ENCODE peak calls at places on chromosomes 1 and 21, in four cellular contexts. Q, G, V and F are unnamed samples.
A peak's percentile ranks its signal among the peaks of the same experiment; 100 is the strongest.

GRCh38 chr1:185871627-185872150 is 137.5 kb downstream of the HMCN1 start:
- DNase-seq in Q (no peak), V (no peak), G (no peak), F (no peak)

GRCh38 chr1:31306278-31306677 is 9.4 kb downstream of the ZCCHC17 start:
- DNase-seq in G (no peak), Q (no peak), V (no peak), F (no peak)

GRCh38 chr1:118785246-118785645 is 202.9 kb downstream of the TBX15 start:
- DNase-seq in G (no peak), Q (no peak), V (no peak), F (no peak)

GRCh38 chr1:206930210-206930798 is 8.6 kb upstream of the FCMR start:
- DNase-seq in Q (no peak), V (peak; percentile 96), G (no peak), F (no peak)

GRCh38 chr1:178061632-178062031 is 32.3 kb upstream of the RASAL2 start:
- DNase-seq in G (no peak), Q (no peak), V (no peak), F (no peak)

GRCh38 chr1:159439422-159439821 is at the start of gene OR10J1:
- DNase-seq in Q (no peak), V (no peak), G (no peak), F (no peak)

GRCh38 chr1:11749203-11749689 is 12.7 kb upstream of the C1orf167 start:
- DNase-seq in Q (peak; percentile 94), G (peak; percentile 44), V (no peak), F (peak; percentile 59)

GRCh38 chr1:205690122-205690756 is 9.9 kb upstream of the SLC45A3 start:
- DNase-seq in G (no peak), V (no peak), Q (no peak), F (no peak)

GRCh38 chr21:28885853-28886177 is 106.9 kb downstream of the LTN1 start:
- DNase-seq in V (no peak), Q (no peak), G (no peak), F (no peak)

GRCh38 chr21:30116474-30116873 is 50.1 kb downstream of the CLDN17 start:
- DNase-seq in Q (no peak), G (no peak), V (no peak), F (no peak)

GRCh38 chr1:181112071-181112929 is 23.8 kb downstream of the IER5 start:
- DNase-seq in G (peak; percentile 97), Q (peak; percentile 70), V (no peak), F (peak; percentile 99)

GRCh38 chr1:61389926-61390845 is 307.8 kb downstream of the NFIA start:
- DNase-seq in G (no peak), V (no peak), Q (no peak), F (no peak)

GRCh38 chr1:109277434-109278204 is 5.3 kb downstream of the PSRC1 start:
- DNase-seq in V (peak; percentile 54), G (peak; percentile 86), Q (peak; percentile 93), F (peak; percentile 64)

GRCh38 chr1:183363967-183364366 is 54.2 kb downstream of the NMNAT2 start:
- DNase-seq in G (no peak), Q (no peak), V (no peak), F (no peak)

GRCh38 chr1:54977938-54978337 is 2.5 kb upstream of the TMEM61 start:
- DNase-seq in Q (no peak), G (no peak), V (no peak), F (no peak)

GRCh38 chr21:46139686-46140085 is 15.7 kb downstream of the FTCD start:
- DNase-seq in G (no peak), Q (no peak), V (no peak), F (no peak)

GRCh38 chr1:186828612-186829542 is at the start of gene PLA2G4A:
- DNase-seq in G (no peak), V (no peak), Q (no peak), F (peak; percentile 64)

GRCh38 chr1:9687120-9687875 is 35.8 kb downstream of the PIK3CD start:
- DNase-seq in Q (peak; percentile 96), V (no peak), G (peak; percentile 46), F (peak; percentile 57)

GRCh38 chr1:221416723-221417122 is 325.2 kb downstream of the DUSP10 start:
- DNase-seq in V (no peak), Q (no peak), G (no peak), F (no peak)

GRCh38 chr1:105909811-105910210 is 1146.7 kb upstream of the PRMT6 start:
- DNase-seq in Q (no peak), V (no peak), G (no peak), F (no peak)

GRCh38 chr1:33331444-33332356 is 10.8 kb upstream of the A3GALT2 start:
- DNase-seq in G (no peak), Q (no peak), V (no peak), F (no peak)

GRCh38 chr1:7506677-7507619 is 264.1 kb upstream of the VAMP3 start:
- DNase-seq in G (no peak), Q (no peak), V (no peak), F (no peak)

GRCh38 chr1:210397681-210398080 is 69.0 kb downstream of the HHAT start:
- DNase-seq in Q (no peak), G (no peak), V (no peak), F (no peak)
- TF ChIP-seq RFX5 in Q (no peak), G (no peak), V (no peak), F (no peak)

DNA sequence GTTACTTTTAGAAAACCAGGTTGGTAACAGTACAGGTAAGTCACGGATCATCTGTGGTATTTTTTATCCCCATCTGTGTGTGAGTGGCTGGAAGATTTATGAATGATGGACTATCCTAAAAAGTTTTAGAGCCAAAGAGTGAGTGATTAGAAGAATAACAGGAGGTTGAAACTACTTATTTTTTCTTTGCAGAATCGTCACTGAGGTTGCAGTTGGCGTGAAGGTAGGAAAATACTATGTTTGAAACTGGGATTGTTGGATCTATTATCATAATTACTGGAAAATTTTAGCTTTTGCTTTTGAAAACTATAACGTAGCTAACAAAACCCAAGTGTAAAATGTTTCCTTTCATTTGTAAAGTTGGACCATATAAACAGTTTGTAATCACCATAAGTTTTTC is 1.8 kb downstream of the PTBP2 start:
- DNase-seq in G (no peak), Q (no peak), V (no peak), F (no peak)
- TF ChIP-seq MYC in G (no peak), Q (no peak), V (no peak), F (no peak)

DNA sequence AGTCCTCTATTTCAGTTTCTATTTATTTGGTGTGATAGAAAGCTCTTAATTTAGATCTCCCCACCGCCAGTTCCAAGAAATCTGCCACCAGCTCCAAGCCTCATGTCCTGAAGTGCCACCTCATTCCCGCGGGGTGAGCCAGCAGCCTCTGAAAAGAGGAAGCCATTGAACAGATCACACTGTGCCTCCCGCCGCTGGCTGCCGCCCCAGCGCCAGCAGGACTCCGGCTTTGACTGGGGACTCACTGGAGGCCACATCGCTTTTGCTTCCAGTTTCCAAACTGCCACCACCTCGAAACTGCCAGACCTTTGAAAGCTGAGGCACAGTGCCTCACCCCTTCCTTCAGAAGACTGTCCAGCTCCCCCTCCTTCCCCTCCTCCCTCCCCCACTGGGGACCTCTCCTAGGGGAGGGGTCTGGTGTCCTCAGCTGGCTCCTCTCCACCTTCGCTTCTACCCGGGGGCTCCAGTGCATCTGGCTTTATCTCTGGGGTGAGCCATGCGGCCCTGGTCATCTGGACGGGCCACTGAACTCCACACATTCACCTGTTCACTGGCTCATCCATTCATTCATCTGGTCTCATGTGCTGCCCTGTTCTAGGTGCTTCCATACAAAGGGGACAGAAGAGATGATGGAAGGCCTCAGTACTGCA is 59.0 kb downstream of the VPS26C start:
- DNase-seq in G (peak; percentile 13), V (peak; percentile 68), Q (peak; percentile 42), F (no peak)
- TF ChIP-seq RFX5 in G (no peak), V (no peak), Q (no peak), F (no peak)

GRCh38 chr1:20981903-20982695 is 194.6 kb downstream of the EIF4G3 start:
- DNase-seq in V (no peak), G (peak; percentile 28), Q (no peak), F (no peak)
- TF ChIP-seq MYC in V (no peak), G (no peak), Q (no peak), F (no peak)